ENCODE peak calls at places on chromosomes 1 and 21, in five cellular contexts. One of them, this sample, is unnamed.

GRCh38 chr1:150863765-150864164 is 12.6 kb downstream of the ARNT start:
- DNase-seq in AG10803: no peak
- DNase-seq in mesothelial cell of epicardium: no peak
- DNase-seq in type B pancreatic cell: no peak
- DNase-seq in CD8-positive, alpha-beta T cell: no peak
- DNase-seq in this sample: no peak

GRCh38 chr1:85611390-85611789 is 30.8 kb downstream of the CCN1 start:
- DNase-seq in AG10803: peak; percentile 98
- DNase-seq in mesothelial cell of epicardium: no peak
- DNase-seq in type B pancreatic cell: no peak
- DNase-seq in CD8-positive, alpha-beta T cell: no peak
- DNase-seq in this sample: no peak

GRCh38 chr1:186849271-186849671 is 20.5 kb downstream of the PLA2G4A start:
- DNase-seq in AG10803: no peak
- DNase-seq in mesothelial cell of epicardium: no peak
- DNase-seq in type B pancreatic cell: no peak
- DNase-seq in CD8-positive, alpha-beta T cell: no peak
- DNase-seq in this sample: no peak

GRCh38 chr1:25795955-25796806 is 3.8 kb upstream of the SELENON start:
- DNase-seq in AG10803: no peak
- DNase-seq in mesothelial cell of epicardium: no peak
- DNase-seq in type B pancreatic cell: no peak
- DNase-seq in CD8-positive, alpha-beta T cell: peak; percentile 53
- DNase-seq in this sample: no peak

GRCh38 chr1:209367031-209367813 is 216.3 kb upstream of the CAMK1G start:
- DNase-seq in AG10803: peak; percentile 46
- DNase-seq in mesothelial cell of epicardium: no peak
- DNase-seq in type B pancreatic cell: no peak
- DNase-seq in CD8-positive, alpha-beta T cell: no peak
- DNase-seq in this sample: no peak

GRCh38 chr1:6273380-6273891 is 12.5 kb upstream of the GPR153 start:
- DNase-seq in AG10803: peak; percentile 65
- DNase-seq in mesothelial cell of epicardium: no peak
- DNase-seq in type B pancreatic cell: no peak
- DNase-seq in CD8-positive, alpha-beta T cell: no peak
- DNase-seq in this sample: no peak

GRCh38 chr1:235919127-235919796 is 52.6 kb upstream of the LYST start:
- DNase-seq in AG10803: peak; percentile 51
- DNase-seq in mesothelial cell of epicardium: no peak
- DNase-seq in type B pancreatic cell: no peak
- DNase-seq in CD8-positive, alpha-beta T cell: no peak
- DNase-seq in this sample: no peak

GRCh38 chr1:205962821-205963221 is 19.6 kb upstream of the SLC26A9 start:
- DNase-seq in AG10803: peak; percentile 29
- DNase-seq in mesothelial cell of epicardium: no peak
- DNase-seq in type B pancreatic cell: no peak
- DNase-seq in CD8-positive, alpha-beta T cell: no peak
- DNase-seq in this sample: no peak

GRCh38 chr1:151511636-151512215 is 539 bp downstream of the CGN start:
- DNase-seq in AG10803: no peak
- DNase-seq in mesothelial cell of epicardium: peak; percentile 61
- DNase-seq in type B pancreatic cell: peak; percentile 76
- DNase-seq in CD8-positive, alpha-beta T cell: peak; percentile 28
- DNase-seq in this sample: peak; percentile 33

GRCh38 chr1:49526672-49527071 is 497.1 kb downstream of the AGBL4 start:
- DNase-seq in AG10803: no peak
- DNase-seq in mesothelial cell of epicardium: no peak
- DNase-seq in type B pancreatic cell: no peak
- DNase-seq in CD8-positive, alpha-beta T cell: no peak
- DNase-seq in this sample: no peak

GRCh38 chr21:32844653-32845443 is 73.3 kb upstream of the PAXBP1 start:
- DNase-seq in AG10803: peak; percentile 94
- DNase-seq in mesothelial cell of epicardium: no peak
- DNase-seq in type B pancreatic cell: no peak
- DNase-seq in CD8-positive, alpha-beta T cell: no peak
- DNase-seq in this sample: no peak

GRCh38 chr1:244074559-244075171 is 23.6 kb downstream of the ZBTB18 start:
- DNase-seq in AG10803: no peak
- DNase-seq in mesothelial cell of epicardium: no peak
- DNase-seq in type B pancreatic cell: no peak
- DNase-seq in CD8-positive, alpha-beta T cell: peak; percentile 74
- DNase-seq in this sample: peak; percentile 34

GRCh38 chr1:12196641-12197482 is 30.1 kb downstream of the TNFRSF1B start:
- DNase-seq in AG10803: no peak
- DNase-seq in mesothelial cell of epicardium: no peak
- DNase-seq in type B pancreatic cell: no peak
- DNase-seq in CD8-positive, alpha-beta T cell: no peak
- DNase-seq in this sample: no peak

GRCh38 chr1:48947761-48948537 is 171.3 kb upstream of the BEND5 start:
- DNase-seq in AG10803: peak; percentile 68
- DNase-seq in mesothelial cell of epicardium: no peak
- DNase-seq in type B pancreatic cell: no peak
- DNase-seq in CD8-positive, alpha-beta T cell: no peak
- DNase-seq in this sample: no peak

GRCh38 chr1:21857840-21858670 is 46.0 kb downstream of the LDLRAD2 start:
- DNase-seq in AG10803: no peak
- DNase-seq in mesothelial cell of epicardium: no peak
- DNase-seq in type B pancreatic cell: no peak
- DNase-seq in CD8-positive, alpha-beta T cell: no peak
- DNase-seq in this sample: no peak

GRCh38 chr21:38303300-38303699 is 46.5 kb downstream of the KCNJ15 start:
- DNase-seq in AG10803: peak; percentile 98
- DNase-seq in mesothelial cell of epicardium: no peak
- DNase-seq in type B pancreatic cell: no peak
- DNase-seq in CD8-positive, alpha-beta T cell: no peak
- DNase-seq in this sample: no peak

GRCh38 chr1:38029081-38029681 is 16.6 kb downstream of the UTP11 start:
- DNase-seq in AG10803: no peak
- DNase-seq in mesothelial cell of epicardium: no peak
- DNase-seq in type B pancreatic cell: no peak
- DNase-seq in CD8-positive, alpha-beta T cell: no peak
- DNase-seq in this sample: no peak

GRCh38 chr1:244444854-244445253 is 6.9 kb downstream of the ADSS2 start:
- DNase-seq in AG10803: no peak
- DNase-seq in mesothelial cell of epicardium: no peak
- DNase-seq in type B pancreatic cell: no peak
- DNase-seq in CD8-positive, alpha-beta T cell: no peak
- DNase-seq in this sample: no peak

GRCh38 chr1:54884768-54885167 is 2.2 kb downstream of the DHCR24 start:
- DNase-seq in AG10803: no peak
- DNase-seq in mesothelial cell of epicardium: no peak
- DNase-seq in type B pancreatic cell: no peak
- DNase-seq in CD8-positive, alpha-beta T cell: no peak
- DNase-seq in this sample: no peak

GRCh38 chr1:205563927-205564441 is 59.5 kb downstream of the CDK18 start:
- DNase-seq in AG10803: no peak
- DNase-seq in mesothelial cell of epicardium: no peak
- DNase-seq in type B pancreatic cell: peak; percentile 57
- DNase-seq in CD8-positive, alpha-beta T cell: no peak
- DNase-seq in this sample: no peak

GRCh38 chr1:151235235-151235634 is 19.3 kb upstream of the PSMD4 start:
- DNase-seq in AG10803: no peak
- DNase-seq in mesothelial cell of epicardium: no peak
- DNase-seq in type B pancreatic cell: no peak
- DNase-seq in CD8-positive, alpha-beta T cell: no peak
- DNase-seq in this sample: no peak

GRCh38 chr1:165836664-165837482 is 9.5 kb downstream of the UCK2 start:
- DNase-seq in AG10803: no peak
- DNase-seq in mesothelial cell of epicardium: no peak
- DNase-seq in type B pancreatic cell: no peak
- DNase-seq in CD8-positive, alpha-beta T cell: no peak
- DNase-seq in this sample: no peak

GRCh38 chr1:3384407-3384806 is 70.1 kb upstream of the ARHGEF16 start:
- DNase-seq in AG10803: no peak
- DNase-seq in mesothelial cell of epicardium: no peak
- DNase-seq in type B pancreatic cell: no peak
- DNase-seq in CD8-positive, alpha-beta T cell: no peak
- DNase-seq in this sample: no peak

GRCh38 chr1:35324486-35324885 is 56.0 kb downstream of the ZMYM4 start:
- DNase-seq in AG10803: peak; percentile 46
- DNase-seq in mesothelial cell of epicardium: no peak
- DNase-seq in type B pancreatic cell: no peak
- DNase-seq in CD8-positive, alpha-beta T cell: no peak
- DNase-seq in this sample: no peak

GRCh38 chr1:77671836-77672235 is 10.6 kb downstream of the ZZZ3 start:
- DNase-seq in AG10803: peak; percentile 44
- DNase-seq in mesothelial cell of epicardium: no peak
- DNase-seq in type B pancreatic cell: no peak
- DNase-seq in CD8-positive, alpha-beta T cell: no peak
- DNase-seq in this sample: no peak

GRCh38 chr1:152029144-152029936 is 7.5 kb downstream of the S100A11 start:
- DNase-seq in AG10803: peak; percentile 46
- DNase-seq in mesothelial cell of epicardium: no peak
- DNase-seq in type B pancreatic cell: no peak
- DNase-seq in CD8-positive, alpha-beta T cell: no peak
- DNase-seq in this sample: no peak

GRCh38 chr21:24738063-24738462 is 869.2 kb downstream of the MRPL39 start:
- DNase-seq in AG10803: no peak
- DNase-seq in mesothelial cell of epicardium: no peak
- DNase-seq in type B pancreatic cell: no peak
- DNase-seq in CD8-positive, alpha-beta T cell: no peak
- DNase-seq in this sample: no peak

GRCh38 chr1:22576148-22576544 is 12.9 kb downstream of the EPHA8 start:
- DNase-seq in AG10803: no peak
- DNase-seq in mesothelial cell of epicardium: no peak
- DNase-seq in type B pancreatic cell: no peak
- DNase-seq in CD8-positive, alpha-beta T cell: no peak
- DNase-seq in this sample: no peak

GRCh38 chr1:231918239-231919015 is 291.8 kb downstream of the DISC1 start:
- DNase-seq in AG10803: peak; percentile 43
- DNase-seq in mesothelial cell of epicardium: no peak
- DNase-seq in type B pancreatic cell: no peak
- DNase-seq in CD8-positive, alpha-beta T cell: peak; percentile 16
- DNase-seq in this sample: no peak

GRCh38 chr1:65425697-65426096 is 5.2 kb downstream of the LEPR start:
- DNase-seq in AG10803: peak; percentile 97
- DNase-seq in mesothelial cell of epicardium: no peak
- DNase-seq in type B pancreatic cell: no peak
- DNase-seq in CD8-positive, alpha-beta T cell: no peak
- DNase-seq in this sample: no peak

GRCh38 chr1:65469889-65470340 is 49.4 kb downstream of the LEPR start:
- DNase-seq in AG10803: peak; percentile 47
- DNase-seq in mesothelial cell of epicardium: no peak
- DNase-seq in type B pancreatic cell: no peak
- DNase-seq in CD8-positive, alpha-beta T cell: no peak
- DNase-seq in this sample: no peak

GRCh38 chr1:42657981-42658879 is at the start of gene PPIH:
- DNase-seq in AG10803: peak; percentile 88
- DNase-seq in mesothelial cell of epicardium: peak; percentile 94
- DNase-seq in type B pancreatic cell: peak; percentile 95
- DNase-seq in CD8-positive, alpha-beta T cell: peak; percentile 94
- DNase-seq in this sample: peak; percentile 87
- TF ChIP-seq CTCF in AG10803: peak; percentile 36
- TF ChIP-seq CTCF in mesothelial cell of epicardium: no peak
- TF ChIP-seq CTCF in type B pancreatic cell: peak; percentile 66
- TF ChIP-seq CTCF in CD8-positive, alpha-beta T cell: no peak
- TF ChIP-seq CTCF in this sample: no peak

DNA sequence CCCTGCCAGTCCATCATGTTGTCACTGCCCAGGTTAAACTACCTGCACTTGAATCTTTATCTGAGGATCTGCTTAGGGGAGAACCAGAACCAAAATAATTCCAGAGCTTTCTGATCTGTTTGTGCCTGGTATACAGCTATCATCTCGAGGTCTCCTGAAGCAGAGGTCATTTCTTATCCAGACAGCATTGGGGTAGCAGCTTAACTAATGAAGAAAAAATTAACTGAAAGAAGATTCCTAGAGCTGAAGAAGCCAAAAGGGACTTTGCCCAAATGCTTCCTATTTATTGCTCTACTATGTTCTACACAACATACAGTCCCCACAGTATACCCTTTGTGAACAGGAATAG is 2.7 kb downstream of the NTPCR start:
- DNase-seq in AG10803: no peak
- DNase-seq in mesothelial cell of epicardium: no peak
- DNase-seq in type B pancreatic cell: no peak
- DNase-seq in CD8-positive, alpha-beta T cell: no peak
- DNase-seq in this sample: no peak
- TF ChIP-seq CTCF in AG10803: no peak
- TF ChIP-seq CTCF in mesothelial cell of epicardium: peak; percentile 3
- TF ChIP-seq CTCF in type B pancreatic cell: peak; percentile 19
- TF ChIP-seq CTCF in CD8-positive, alpha-beta T cell: peak; percentile 4
- TF ChIP-seq CTCF in this sample: no peak

GRCh38 chr1:160078392-160079195 is 2.7 kb upstream of the KCNJ9 start:
- DNase-seq in AG10803: no peak
- DNase-seq in mesothelial cell of epicardium: no peak
- DNase-seq in type B pancreatic cell: no peak
- DNase-seq in CD8-positive, alpha-beta T cell: peak; percentile 64
- DNase-seq in this sample: peak; percentile 33
- TF ChIP-seq CTCF in AG10803: peak; percentile 71
- TF ChIP-seq CTCF in mesothelial cell of epicardium: peak; percentile 51
- TF ChIP-seq CTCF in type B pancreatic cell: peak; percentile 82
- TF ChIP-seq CTCF in CD8-positive, alpha-beta T cell: peak; percentile 84
- TF ChIP-seq CTCF in this sample: no peak

GRCh38 chr1:114620419-114620818 is 39.0 kb upstream of the BCAS2 start:
- DNase-seq in AG10803: no peak
- DNase-seq in mesothelial cell of epicardium: no peak
- DNase-seq in type B pancreatic cell: no peak
- DNase-seq in CD8-positive, alpha-beta T cell: no peak
- DNase-seq in this sample: no peak
- TF ChIP-seq CTCF in AG10803: no peak
- TF ChIP-seq CTCF in mesothelial cell of epicardium: no peak
- TF ChIP-seq CTCF in type B pancreatic cell: no peak
- TF ChIP-seq CTCF in CD8-positive, alpha-beta T cell: no peak
- TF ChIP-seq CTCF in this sample: no peak

This sample was measured in activated B cell treated with CpG ODN at 0.5 μM for 24 hours.